ENCODE peak calls at places on chromosome 14, in eight cellular contexts. W is thoracic aorta; F is ovary; T is sigmoid colon; K is MM.1S; P is osteoblast; R is CD4-positive, alpha-beta memory T cell; U is CD4-positive, CD25-positive, alpha-beta regulatory T cell. H is an unnamed sample.

GRCh38 chr14:83170165-83170564 is 1636.5 kb upstream of the SEL1L start:
- DNase-seq in F (no peak), T (no peak), P (no peak), K (no peak), R (no peak), W (no peak), U (no peak), H (no peak)

GRCh38 chr14:101917413-101918124 is 46.8 kb upstream of the DYNC1H1 start:
- DNase-seq in W (no peak), F (no peak), T (no peak), K (no peak), P (peak; percentile 87), U (no peak), R (no peak), H (no peak)

GRCh38 chr14:36684946-36685345 is 23.3 kb downstream of the PAX9 start:
- DNase-seq in R (no peak), P (no peak), F (no peak), T (no peak), U (no peak), K (no peak), W (no peak), H (no peak)

GRCh38 chr14:27623782-27624181 is 1025.9 kb upstream of the NOVA1 start:
- DNase-seq in U (no peak), P (no peak), R (no peak), W (no peak), F (no peak), K (no peak), T (no peak), H (no peak)

GRCh38 chr14:56795284-56795622 is 15.0 kb downstream of the OTX2 start:
- DNase-seq in W (no peak), T (no peak), U (no peak), P (no peak), F (no peak), R (no peak), K (no peak), H (no peak)

GRCh38 chr14:49636866-49637265 is 1.8 kb upstream of the DNAAF2 start:
- DNase-seq in T (no peak), F (no peak), P (no peak), K (no peak), R (no peak), U (no peak), W (no peak), H (no peak)

GRCh38 chr14:52315355-52315718 is 1.2 kb downstream of the PTGER2 start:
- DNase-seq in U (peak; percentile 56), T (no peak), F (peak; percentile 10), K (no peak), W (no peak), R (no peak), P (peak; percentile 13), H (no peak)

GRCh38 chr14:101288436-101289229 is 272.7 kb upstream of the DIO3 start:
- DNase-seq in F (peak; percentile 61), W (no peak), T (no peak), P (no peak), R (no peak), U (no peak), K (no peak), H (no peak)

GRCh38 chr14:102603293-102603907 is 11.0 kb downstream of the RCOR1 start:
- DNase-seq in W (no peak), U (no peak), R (no peak), P (no peak), F (no peak), K (no peak), T (no peak), H (no peak)

GRCh38 chr14:61388173-61388975 is 67.0 kb downstream of the PRKCH start:
- DNase-seq in F (no peak), W (no peak), K (no peak), P (peak; percentile 90), T (no peak), R (peak; percentile 69), U (peak; percentile 85), H (no peak)

GRCh38 chr14:75186953-75187352 is 10.5 kb upstream of the TMED10 start:
- DNase-seq in F (no peak), T (no peak), P (no peak), K (no peak), W (no peak), U (no peak), R (no peak), H (no peak)

GRCh38 chr14:64191756-64192155 is 102.4 kb downstream of the ESR2 start:
- DNase-seq in K (no peak), R (no peak), W (no peak), T (no peak), P (peak; percentile 85), U (no peak), F (no peak), H (no peak)

GRCh38 chr14:37697489-37698121 is 102.2 kb downstream of the TTC6 start:
- DNase-seq in T (no peak), P (peak; percentile 1), U (no peak), K (no peak), W (no peak), F (no peak), R (no peak), H (no peak)

GRCh38 chr14:92039073-92039719 is 663 bp downstream of the TRIP11 start:
- DNase-seq in R (peak; percentile 44), F (peak; percentile 48), K (no peak), W (no peak), P (peak; percentile 44), U (peak; percentile 44), T (no peak), H (no peak)

GRCh38 chr14:99118046-99118721 is 153.8 kb downstream of the BCL11B start:
- DNase-seq in W (no peak), U (no peak), R (no peak), F (no peak), K (no peak), T (no peak), P (no peak), H (peak; percentile 23)

GRCh38 chr14:50941151-50941550 is 3.1 kb downstream of the PYGL start:
- DNase-seq in K (no peak), P (peak; percentile 78), W (no peak), T (no peak), U (no peak), R (no peak), F (no peak), H (no peak)

GRCh38 chr14:24838945-24839616 is 205.1 kb upstream of the GZMB start:
- DNase-seq in T (no peak), P (no peak), R (no peak), W (no peak), F (no peak), U (no peak), K (no peak), H (no peak)

GRCh38 chr14:32934891-32935633 is 3.6 kb upstream of the NPAS3 start:
- DNase-seq in K (no peak), R (no peak), T (peak; percentile 68), P (peak; percentile 81), F (no peak), W (no peak), U (no peak), H (no peak)

GRCh38 chr14:78157855-78158436 is 12.2 kb upstream of the NRXN3 start:
- DNase-seq in W (no peak), R (no peak), T (no peak), P (no peak), U (peak; percentile 2), F (no peak), K (no peak), H (no peak)

GRCh38 chr14:61076531-61076930 is 95.5 kb downstream of the SLC38A6 start:
- DNase-seq in P (no peak), W (no peak), U (no peak), T (no peak), R (no peak), K (no peak), F (no peak), H (no peak)

GRCh38 chr14:89870335-89870734 is 84.2 kb downstream of the EFCAB11 start:
- DNase-seq in T (no peak), U (no peak), K (no peak), F (no peak), W (no peak), P (no peak), R (no peak), H (no peak)

GRCh38 chr14:53458368-53458814 is 305.3 kb upstream of the DDHD1 start:
- DNase-seq in K (no peak), T (no peak), F (no peak), R (no peak), W (no peak), P (no peak), U (no peak), H (no peak)

GRCh38 chr14:78970677-78971076 is 800.5 kb downstream of the NRXN3 start:
- DNase-seq in K (no peak), R (no peak), P (no peak), U (no peak), F (no peak), W (no peak), T (no peak), H (no peak)

GRCh38 chr14:81681466-81681865 is 147.8 kb upstream of the SEL1L start:
- DNase-seq in T (no peak), P (no peak), R (no peak), K (no peak), F (no peak), U (no peak), W (no peak), H (no peak)
- H3K27me3 ChIP-seq in T (no peaks in the 10 kb centered on the region), P (no peaks in the 10 kb centered on the region), R (no peaks in the 10 kb centered on the region), K (no peaks in the 10 kb centered on the region), F (no peaks in the 10 kb centered on the region), U (no peaks in the 10 kb centered on the region), W (no peaks in the 10 kb centered on the region), H (no peaks in the 10 kb centered on the region)

GRCh38 chr14:104976198-104977007 is 1.8 kb downstream of the AHNAK2 start:
- DNase-seq in T (peak; percentile 92), W (no peak), K (peak; percentile 42), F (peak; percentile 61), R (peak; percentile 82), P (peak; percentile 97), U (peak; percentile 79), H (peak; percentile 86)
- H3K4me1 ChIP-seq in T (peaks cover 84% of the 10 kb centered on the region), W (peaks cover 84% of the 10 kb centered on the region), K (no peaks in the 10 kb centered on the region), F (peaks cover 29% of the 10 kb centered on the region), R (peaks cover 17% of the 10 kb centered on the region), P (peaks cover 28% of the 10 kb centered on the region), U (peaks cover 15% of the 10 kb centered on the region), H (no peaks in the 10 kb centered on the region)

DNA sequence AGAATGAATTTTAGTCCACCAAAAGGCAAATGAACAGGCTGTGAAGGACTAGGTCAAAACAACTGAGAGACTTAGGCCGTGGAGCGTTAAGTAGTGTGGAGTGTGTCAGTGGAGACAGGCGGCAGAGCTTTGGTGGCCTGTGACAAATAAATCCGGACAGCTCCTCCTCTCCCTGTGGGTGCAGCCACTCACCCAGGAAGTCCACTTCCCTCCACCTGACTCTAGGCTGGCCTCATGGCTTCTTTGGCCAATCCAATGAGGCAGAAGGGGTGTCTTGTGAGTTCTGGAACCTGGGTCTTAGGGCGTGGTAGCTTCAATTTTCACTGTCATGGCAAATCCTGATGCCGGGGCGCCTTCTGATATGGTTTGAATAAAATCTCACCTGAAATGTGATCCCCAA is 180.9 kb upstream of the C14orf180 start:
- DNase-seq in F (no peak), P (peak; percentile 10), K (no peak), W (no peak), R (no peak), T (no peak), U (no peak), H (no peak)
- H3K27me3 ChIP-seq in F (no peaks in the 10 kb centered on the region), P (no peaks in the 10 kb centered on the region), K (peaks cover 38% of the 10 kb centered on the region), W (no peaks in the 10 kb centered on the region), R (no peaks in the 10 kb centered on the region), T (no peaks in the 10 kb centered on the region), U (no peaks in the 10 kb centered on the region), H (no peaks in the 10 kb centered on the region)

GRCh38 chr14:68784995-68785816 is 7.7 kb downstream of the ZFP36L1 start:
- DNase-seq in W (no peak), F (peak; percentile 47), T (peak; percentile 74), U (no peak), R (no peak), K (no peak), P (peak; percentile 76), H (peak; percentile 63)
- H3K4me1 ChIP-seq in W (peaks cover 65% of the 10 kb centered on the region), F (peaks cover 27% of the 10 kb centered on the region), T (peaks cover 48% of the 10 kb centered on the region), U (peaks cover 94% of the 10 kb centered on the region), R (peaks cover 92% of the 10 kb centered on the region), K (no peaks in the 10 kb centered on the region), P (peaks cover 47% of the 10 kb centered on the region), H (peaks cover 69% of the 10 kb centered on the region)